ENCODE peak calls at places on chromosome 19, in four cellular contexts. One of them, this sample, is unnamed.

GRCh38 chr19:5612891-5613290 is 9.7 kb downstream of the SAFB2 start:
- ATAC-seq in activated B cell treated with CpG ODN at 0.5 μM for 24 hours: no peak
- ATAC-seq in activated CD8-positive, alpha-beta T cell treated with anti-CD3 and anti-CD28 coated beads, Interleukin-2, amount 10 ng/mL, durations not matched to agents 7 days and 5 days: no peak
- ATAC-seq in T-cell: no peak
- ATAC-seq in this sample: no peak

GRCh38 chr19:4052993-4053422 is 13.7 kb downstream of the ZBTB7A start:
- ATAC-seq in activated CD8-positive, alpha-beta T cell treated with anti-CD3 and anti-CD28 coated beads, Interleukin-2, amount 10 ng/mL, durations not matched to agents 7 days and 5 days: no peak
- ATAC-seq in activated B cell treated with CpG ODN at 0.5 μM for 24 hours: no peak
- ATAC-seq in T-cell: no peak
- ATAC-seq in this sample: no peak

GRCh38 chr19:38739440-38740251 is 4.6 kb downstream of the CAPN12 start:
- ATAC-seq in activated CD8-positive, alpha-beta T cell treated with anti-CD3 and anti-CD28 coated beads, Interleukin-2, amount 10 ng/mL, durations not matched to agents 7 days and 5 days: no peak
- ATAC-seq in T-cell: no peak
- ATAC-seq in activated B cell treated with CpG ODN at 0.5 μM for 24 hours: no peak
- ATAC-seq in this sample: no peak

GRCh38 chr19:16899566-16900075 is 10.8 kb downstream of the F2RL3 start:
- ATAC-seq in activated CD8-positive, alpha-beta T cell treated with anti-CD3 and anti-CD28 coated beads, Interleukin-2, amount 10 ng/mL, durations not matched to agents 7 days and 5 days: peak
- ATAC-seq in activated B cell treated with CpG ODN at 0.5 μM for 24 hours: no peak
- ATAC-seq in T-cell: no peak
- ATAC-seq in this sample: peak

GRCh38 chr19:9966448-9966847 is 30.1 kb upstream of the OLFM2 start:
- ATAC-seq in T-cell: no peak
- ATAC-seq in activated CD8-positive, alpha-beta T cell treated with anti-CD3 and anti-CD28 coated beads, Interleukin-2, amount 10 ng/mL, durations not matched to agents 7 days and 5 days: no peak
- ATAC-seq in activated B cell treated with CpG ODN at 0.5 μM for 24 hours: no peak
- ATAC-seq in this sample: no peak

GRCh38 chr19:43809762-43810696 is 7.8 kb upstream of the LYPD5 start:
- ATAC-seq in T-cell: peak
- ATAC-seq in activated B cell treated with CpG ODN at 0.5 μM for 24 hours: peak
- ATAC-seq in activated CD8-positive, alpha-beta T cell treated with anti-CD3 and anti-CD28 coated beads, Interleukin-2, amount 10 ng/mL, durations not matched to agents 7 days and 5 days: peak
- ATAC-seq in this sample: no peak

GRCh38 chr19:54523403-54523802 is 20.8 kb downstream of the LAIR2 start:
- ATAC-seq in T-cell: no peak
- ATAC-seq in activated CD8-positive, alpha-beta T cell treated with anti-CD3 and anti-CD28 coated beads, Interleukin-2, amount 10 ng/mL, durations not matched to agents 7 days and 5 days: peak
- ATAC-seq in activated B cell treated with CpG ODN at 0.5 μM for 24 hours: no peak
- ATAC-seq in this sample: no peak

GRCh38 chr19:12782174-12782423 is 6.7 kb upstream of the HOOK2 start:
- ATAC-seq in T-cell: peak
- ATAC-seq in activated B cell treated with CpG ODN at 0.5 μM for 24 hours: no peak
- ATAC-seq in activated CD8-positive, alpha-beta T cell treated with anti-CD3 and anti-CD28 coated beads, Interleukin-2, amount 10 ng/mL, durations not matched to agents 7 days and 5 days: peak
- ATAC-seq in this sample: no peak

GRCh38 chr19:43534811-43535761 is 2.1 kb downstream of the ZNF575 start:
- ATAC-seq in activated B cell treated with CpG ODN at 0.5 μM for 24 hours: no peak
- ATAC-seq in activated CD8-positive, alpha-beta T cell treated with anti-CD3 and anti-CD28 coated beads, Interleukin-2, amount 10 ng/mL, durations not matched to agents 7 days and 5 days: no peak
- ATAC-seq in T-cell: no peak
- ATAC-seq in this sample: no peak

GRCh38 chr19:5940260-5941208 is 26.5 kb downstream of the CAPS start:
- ATAC-seq in activated CD8-positive, alpha-beta T cell treated with anti-CD3 and anti-CD28 coated beads, Interleukin-2, amount 10 ng/mL, durations not matched to agents 7 days and 5 days: no peak
- ATAC-seq in activated B cell treated with CpG ODN at 0.5 μM for 24 hours: no peak
- ATAC-seq in T-cell: no peak
- ATAC-seq in this sample: no peak

GRCh38 chr19:32322541-32322940 is 22.9 kb upstream of the ZNF507 start:
- ATAC-seq in activated B cell treated with CpG ODN at 0.5 μM for 24 hours: no peak
- ATAC-seq in activated CD8-positive, alpha-beta T cell treated with anti-CD3 and anti-CD28 coated beads, Interleukin-2, amount 10 ng/mL, durations not matched to agents 7 days and 5 days: no peak
- ATAC-seq in T-cell: no peak
- ATAC-seq in this sample: peak

GRCh38 chr19:8444677-8445487 is at the start of gene HNRNPM:
- ATAC-seq in activated CD8-positive, alpha-beta T cell treated with anti-CD3 and anti-CD28 coated beads, Interleukin-2, amount 10 ng/mL, durations not matched to agents 7 days and 5 days: peak
- ATAC-seq in activated B cell treated with CpG ODN at 0.5 μM for 24 hours: peak
- ATAC-seq in T-cell: peak
- ATAC-seq in this sample: peak

GRCh38 chr19:17041994-17042393 is 15.4 kb upstream of the CPAMD8 start:
- ATAC-seq in activated B cell treated with CpG ODN at 0.5 μM for 24 hours: no peak
- ATAC-seq in T-cell: no peak
- ATAC-seq in activated CD8-positive, alpha-beta T cell treated with anti-CD3 and anti-CD28 coated beads, Interleukin-2, amount 10 ng/mL, durations not matched to agents 7 days and 5 days: no peak
- ATAC-seq in this sample: no peak

GRCh38 chr19:29514525-29515232 is 11.1 kb upstream of the VSTM2B start:
- ATAC-seq in activated B cell treated with CpG ODN at 0.5 μM for 24 hours: peak
- ATAC-seq in T-cell: no peak
- ATAC-seq in activated CD8-positive, alpha-beta T cell treated with anti-CD3 and anti-CD28 coated beads, Interleukin-2, amount 10 ng/mL, durations not matched to agents 7 days and 5 days: peak
- ATAC-seq in this sample: peak

GRCh38 chr19:5507056-5507624 is 51.9 kb downstream of the ZNRF4 start:
- ATAC-seq in T-cell: no peak
- ATAC-seq in activated B cell treated with CpG ODN at 0.5 μM for 24 hours: no peak
- ATAC-seq in activated CD8-positive, alpha-beta T cell treated with anti-CD3 and anti-CD28 coated beads, Interleukin-2, amount 10 ng/mL, durations not matched to agents 7 days and 5 days: no peak
- ATAC-seq in this sample: no peak

GRCh38 chr19:40200352-40201099 is 9.3 kb downstream of the MAP3K10 start:
- ATAC-seq in activated B cell treated with CpG ODN at 0.5 μM for 24 hours: no peak
- ATAC-seq in activated CD8-positive, alpha-beta T cell treated with anti-CD3 and anti-CD28 coated beads, Interleukin-2, amount 10 ng/mL, durations not matched to agents 7 days and 5 days: no peak
- ATAC-seq in T-cell: no peak
- ATAC-seq in this sample: no peak

GRCh38 chr19:29417048-29417447 is 108.7 kb upstream of the VSTM2B start:
- ATAC-seq in T-cell: no peak
- ATAC-seq in activated CD8-positive, alpha-beta T cell treated with anti-CD3 and anti-CD28 coated beads, Interleukin-2, amount 10 ng/mL, durations not matched to agents 7 days and 5 days: no peak
- ATAC-seq in activated B cell treated with CpG ODN at 0.5 μM for 24 hours: no peak
- ATAC-seq in this sample: no peak

This sample was measured in stimulated activated memory B cell treated with anti-CD40 and anti-IgM and Interleukin-4, amounts not matched to agents 10 μg/mL and 1 μg/mL and 100 μg/mL, for 72 hours.